ENCODE peak calls at places on chromosomes 13 and 19, in ten cellular contexts. F is CD4-positive, CD25-positive, alpha-beta regulatory T cell; W is CD4-positive, alpha-beta memory T cell; Y is astrocyte of the cerebellum; Q is tibial artery; O is right cardiac atrium; L is sigmoid colon; V is HCT116; D is epithelial cell of esophagus; U is fibroblast of the aortic adventitia. M is an unnamed sample.
A peak's percentile ranks its signal among the peaks of the same experiment; 100 is the strongest.

GRCh38 chr13:97921146-97921776 is 32.2 kb upstream of the IPO5 start:
- DNase-seq in O (no peak), V (no peak), L (no peak), Y (no peak), Q (no peak), F (no peak), D (no peak), W (no peak), U (peak; percentile 53), M (no peak)

GRCh38 chr13:24618219-24618955 is 61.8 kb upstream of the ATP12A start:
- DNase-seq in D (no peak), W (peak; percentile 67), Q (no peak), O (no peak), V (no peak), Y (no peak), L (no peak), F (peak; percentile 91), U (no peak), M (no peak)

GRCh38 chr19:38023245-38023644 is 116.2 kb downstream of the SIPA1L3 start:
- DNase-seq in O (no peak), Q (no peak), L (no peak), W (no peak), F (no peak), V (no peak), Y (no peak), D (peak; percentile 55), U (peak; percentile 61), M (no peak)

GRCh38 chr13:32409561-32410440 is 18.1 kb downstream of the N4BP2L1 start:
- DNase-seq in Q (peak; percentile 52), D (peak; percentile 37), V (no peak), L (peak; percentile 79), O (peak; percentile 72), F (no peak), W (no peak), U (peak; percentile 84), Y (peak; percentile 27), M (no peak)

GRCh38 chr13:79225487-79226232 is 180.4 kb downstream of the RBM26 start:
- DNase-seq in W (no peak), O (no peak), Q (no peak), Y (no peak), U (no peak), D (peak; percentile 87), V (no peak), L (no peak), F (no peak), M (no peak)

GRCh38 chr13:99836291-99836690 is 135.3 kb downstream of the ZIC5 start:
- DNase-seq in D (no peak), Q (no peak), O (no peak), F (no peak), U (no peak), L (no peak), Y (no peak), V (no peak), W (no peak), M (no peak)

GRCh38 chr19:28454083-28454482 is 758.9 kb downstream of the UQCRFS1 start:
- DNase-seq in F (no peak), V (no peak), L (no peak), D (no peak), O (no peak), Y (peak; percentile 28), W (no peak), Q (no peak), U (peak; percentile 39), M (no peak)

GRCh38 chr19:28289294-28290063 is 923.5 kb downstream of the UQCRFS1 start:
- DNase-seq in D (no peak), F (no peak), L (no peak), O (no peak), Y (peak; percentile 44), Q (no peak), U (peak; percentile 30), W (no peak), V (no peak), M (no peak)

GRCh38 chr19:32265991-32266390 is 79.4 kb upstream of the ZNF507 start:
- DNase-seq in D (no peak), F (no peak), L (no peak), U (no peak), O (no peak), Y (no peak), W (no peak), Q (no peak), V (no peak), M (no peak)

GRCh38 chr19:18295034-18295451 is 13.6 kb upstream of the JUND start:
- DNase-seq in F (no peak), L (no peak), Q (no peak), D (no peak), O (peak; percentile 37), W (peak; percentile 31), Y (no peak), U (no peak), V (no peak), M (no peak)

GRCh38 chr13:49533586-49534269 is 38.0 kb downstream of the PHF11 start:
- DNase-seq in F (no peak), W (no peak), L (no peak), V (no peak), O (no peak), Q (no peak), U (no peak), Y (no peak), D (no peak), M (no peak)

GRCh38 chr19:47225746-47226425 is 5.1 kb downstream of the BBC3 start:
- DNase-seq in Q (peak; percentile 74), U (peak; percentile 85), F (peak; percentile 87), Y (peak; percentile 68), V (no peak), D (peak; percentile 82), L (peak; percentile 96), O (peak; percentile 96), W (peak; percentile 84), M (peak; percentile 88)
- H3K4me3 ChIP-seq in Q (peak overlapping the region; percentile 91), U (peak overlapping the region; percentile 100), F (peak overlapping the region; percentile 26), Y (peak overlapping the region; percentile 87), V (peak overlapping the region; percentile 78), D (peak overlapping the region; percentile 16), L (peak overlapping the region; percentile 93), O (peak overlapping the region; percentile 71), W (no peak overlapping the region), M (peak overlapping the region; percentile 99)

DNA sequence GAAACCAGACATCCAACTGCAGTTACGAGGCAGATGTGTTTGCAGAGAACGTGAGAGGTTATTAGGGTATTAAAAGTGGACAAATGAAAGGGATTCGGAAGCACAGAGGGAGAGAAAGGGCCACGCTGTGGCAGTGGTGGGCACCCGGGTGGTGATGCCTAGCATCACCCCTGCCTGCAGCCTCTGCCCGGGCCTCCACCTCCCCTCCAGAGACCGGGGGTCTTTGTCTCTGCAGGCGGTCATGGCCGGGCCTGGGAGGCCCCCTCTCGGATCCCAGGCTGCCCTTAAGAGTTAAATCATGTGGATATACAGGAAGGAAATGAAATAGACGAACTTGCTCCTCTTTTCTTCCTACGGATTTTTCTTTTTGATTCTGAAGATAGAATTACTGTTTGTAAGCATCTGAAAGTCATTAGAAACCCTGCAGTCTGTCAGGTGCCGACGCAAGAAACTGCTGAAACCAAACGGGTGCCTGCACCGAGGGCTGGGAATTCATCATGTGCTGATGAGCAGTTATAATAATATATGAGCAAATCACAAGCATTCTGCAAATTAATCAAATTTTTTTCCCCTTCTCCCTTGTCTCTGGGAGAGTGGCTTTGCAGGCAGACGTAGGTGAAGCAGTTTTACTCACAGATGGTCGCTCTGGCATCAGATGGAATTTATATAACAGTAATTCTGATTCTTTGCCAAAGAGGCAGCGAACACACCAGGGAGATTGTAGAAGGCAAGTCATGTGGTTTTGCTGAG is 319.8 kb downstream of the ZNF536 start:
- DNase-seq in W (no peak), O (no peak), U (peak; percentile 13), Y (peak; percentile 11), D (no peak), Q (no peak), L (peak; percentile 69), V (no peak), F (no peak), M (no peak)
- H3K4me3 ChIP-seq in W (no peak overlapping the region), O (peak overlapping the region; percentile 6), U (peak overlapping the region; percentile 37), Y (peak overlapping the region; percentile 28), D (no peak overlapping the region), Q (no peak overlapping the region), L (peak overlapping the region; percentile 32), V (no peak overlapping the region), F (no peak overlapping the region), M (no peak overlapping the region)

DNA sequence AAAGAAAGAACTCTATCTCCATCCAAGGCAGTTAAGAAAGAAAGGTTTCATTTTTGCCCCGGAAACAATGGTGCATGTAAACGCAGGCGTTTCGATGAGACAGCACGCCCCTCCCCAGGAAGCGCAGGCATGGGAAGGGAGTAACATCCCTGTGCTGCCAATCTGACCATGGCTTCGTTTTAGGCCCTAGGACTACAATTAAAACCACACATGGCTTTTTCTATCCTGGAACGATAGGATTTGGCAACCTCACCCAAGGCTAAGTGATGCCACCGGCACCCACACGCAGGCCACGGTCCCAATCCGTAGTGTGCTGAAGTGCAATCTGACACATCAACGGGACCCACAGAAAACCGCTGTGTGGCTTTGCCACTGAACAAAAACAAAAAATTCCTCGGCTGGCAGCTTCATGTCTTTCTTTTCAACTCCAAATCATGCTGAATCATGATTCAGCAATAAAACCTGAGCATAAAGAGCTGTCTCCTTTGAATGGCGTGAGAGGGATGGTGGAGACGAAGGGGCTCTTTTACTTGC is 24.2 kb downstream of the RANBP3 start:
- DNase-seq in F (peak; percentile 65), V (no peak), D (peak; percentile 23), L (peak; percentile 40), W (peak; percentile 34), Q (no peak), O (peak; percentile 61), U (no peak), Y (no peak), M (no peak)
- H3K4me3 ChIP-seq in F (peak overlapping the region; percentile 70), V (no peak overlapping the region), D (no peak overlapping the region), L (no peak overlapping the region), W (no peak overlapping the region), Q (no peak overlapping the region), O (no peak overlapping the region), U (no peak overlapping the region), Y (no peak overlapping the region), M (no peak overlapping the region)

DNA sequence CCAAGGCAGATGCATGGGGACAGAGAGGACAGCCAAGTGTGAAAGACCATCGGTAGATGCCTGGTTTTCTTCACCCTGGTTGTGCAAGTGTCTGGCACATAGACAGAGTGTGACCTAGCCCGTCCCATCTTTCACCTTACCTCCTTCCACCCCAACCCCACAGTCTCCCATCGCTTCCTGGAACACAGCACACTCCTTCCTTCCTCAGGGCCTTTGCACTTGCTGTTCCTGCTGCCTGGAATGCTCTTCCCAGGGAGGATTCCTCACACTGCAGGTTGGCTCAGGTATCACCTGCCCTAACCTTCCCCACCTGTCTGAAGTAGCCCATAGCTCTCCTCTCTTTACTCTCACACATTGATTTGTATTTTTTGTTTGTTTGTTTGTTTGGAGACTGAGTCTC is 3.0 kb downstream of the FIZ1 start:
- DNase-seq in L (no peak), U (no peak), V (no peak), Y (no peak), O (no peak), F (no peak), D (no peak), W (no peak), Q (no peak), M (no peak)
- H3K4me3 ChIP-seq in L (no peak overlapping the region), U (no peak overlapping the region), V (no peak overlapping the region), Y (no peak overlapping the region), O (no peak overlapping the region), F (no peak overlapping the region), D (no peak overlapping the region), W (no peak overlapping the region), Q (no peak overlapping the region), M (no peak overlapping the region)

DNA sequence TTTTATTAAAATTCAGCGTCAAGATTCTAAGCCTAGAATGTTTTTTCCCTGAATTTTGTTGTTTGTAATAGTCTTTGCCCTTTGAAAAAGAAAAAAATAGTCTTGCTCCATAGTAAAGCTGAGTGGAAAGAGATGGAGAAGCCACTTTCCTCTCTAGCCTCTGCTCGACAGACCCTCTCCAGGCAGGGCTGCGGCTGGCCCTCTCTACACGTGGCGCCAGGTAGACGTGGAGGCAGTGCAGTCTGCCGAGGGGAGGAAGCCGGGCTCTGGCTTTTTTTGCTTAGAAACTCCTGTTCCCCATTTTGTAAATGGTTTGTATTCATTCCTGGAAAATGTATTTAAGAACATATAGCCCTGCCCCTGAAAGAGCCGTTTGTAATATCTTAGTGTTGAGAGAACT is 35.3 kb downstream of the MPHOSPH8 start:
- DNase-seq in D (no peak), W (no peak), Y (no peak), V (no peak), F (no peak), Q (no peak), U (no peak), L (no peak), O (no peak), M (no peak)
- H3K4me3 ChIP-seq in D (no peak overlapping the region), W (no peak overlapping the region), Y (no peak overlapping the region), V (no peak overlapping the region), F (no peak overlapping the region), Q (no peak overlapping the region), U (no peak overlapping the region), L (no peak overlapping the region), O (no peak overlapping the region), M (no peak overlapping the region)